ENCODE peak calls at places on chromosomes 5 and 9, in five cellular contexts. Z, F, V, B and O are unnamed samples.

GRCh38 chr9:101706929-101707328 is 31.5 kb downstream of the GRIN3A start:
- DNase-seq in V (no peak), B (no peak), F (no peak), Z (no peak), O (no peak)

GRCh38 chr9:105007143-105007542 is 79.2 kb upstream of the ABCA1 start:
- DNase-seq in B (peak; percentile 84), V (peak; percentile 91), Z (peak; percentile 90), F (peak; percentile 36), O (no peak)

GRCh38 chr9:84315278-84315877 is 25.2 kb downstream of the SLC28A3 start:
- DNase-seq in Z (peak; percentile 58), V (peak; percentile 68), F (peak; percentile 45), B (no peak), O (peak; percentile 26)

GRCh38 chr5:135317286-135317685 is 81.7 kb downstream of the MACROH2A1 start:
- DNase-seq in Z (no peak), F (no peak), V (no peak), B (no peak), O (no peak)

GRCh38 chr5:146409081-146409671 is 38.0 kb upstream of the TCERG1 start:
- DNase-seq in B (no peak), Z (no peak), V (peak; percentile 27), F (no peak), O (no peak)

GRCh38 chr5:78504726-78505431 is 143.7 kb downstream of the LHFPL2 start:
- DNase-seq in Z (no peak), F (peak; percentile 72), B (peak; percentile 95), V (peak; percentile 94), O (no peak)

GRCh38 chr5:137341831-137342230 is 157.3 kb downstream of the SPOCK1 start:
- DNase-seq in V (no peak), B (no peak), F (no peak), Z (no peak), O (no peak)

GRCh38 chr9:136403915-136404800 is 4.2 kb upstream of the SNAPC4 start:
- DNase-seq in F (no peak), V (no peak), B (no peak), Z (no peak), O (no peak)

GRCh38 chr5:91383956-91384300 is 811 bp upstream of the ARRDC3 start:
- DNase-seq in Z (peak; percentile 32), V (no peak), F (no peak), B (no peak), O (no peak)

GRCh38 chr5:130135506-130135905 is 231.2 kb downstream of the CHSY3 start:
- DNase-seq in Z (no peak), F (no peak), B (peak; percentile 39), V (peak; percentile 44), O (no peak)

GRCh38 chr9:122265265-122265900 is 701 bp downstream of the MRRF start:
- DNase-seq in V (peak; percentile 54), Z (peak; percentile 51), B (no peak), F (no peak), O (peak; percentile 18)

GRCh38 chr9:132793606-132794580 is 84.2 kb downstream of the AK8 start:
- DNase-seq in F (no peak), Z (no peak), B (no peak), V (no peak), O (no peak)

GRCh38 chr5:17061973-17062470 is 125.9 kb upstream of the MYO10 start:
- DNase-seq in B (no peak), F (peak; percentile 38), Z (no peak), V (no peak), O (no peak)

GRCh38 chr9:72149231-72149975 is at the start of gene GDA:
- DNase-seq in B (no peak), V (no peak), Z (no peak), F (no peak), O (no peak)

GRCh38 chr9:93944011-93944410 is 11.1 kb downstream of the BARX1 start:
- DNase-seq in Z (no peak), B (no peak), F (no peak), V (no peak), O (no peak)

DNA sequence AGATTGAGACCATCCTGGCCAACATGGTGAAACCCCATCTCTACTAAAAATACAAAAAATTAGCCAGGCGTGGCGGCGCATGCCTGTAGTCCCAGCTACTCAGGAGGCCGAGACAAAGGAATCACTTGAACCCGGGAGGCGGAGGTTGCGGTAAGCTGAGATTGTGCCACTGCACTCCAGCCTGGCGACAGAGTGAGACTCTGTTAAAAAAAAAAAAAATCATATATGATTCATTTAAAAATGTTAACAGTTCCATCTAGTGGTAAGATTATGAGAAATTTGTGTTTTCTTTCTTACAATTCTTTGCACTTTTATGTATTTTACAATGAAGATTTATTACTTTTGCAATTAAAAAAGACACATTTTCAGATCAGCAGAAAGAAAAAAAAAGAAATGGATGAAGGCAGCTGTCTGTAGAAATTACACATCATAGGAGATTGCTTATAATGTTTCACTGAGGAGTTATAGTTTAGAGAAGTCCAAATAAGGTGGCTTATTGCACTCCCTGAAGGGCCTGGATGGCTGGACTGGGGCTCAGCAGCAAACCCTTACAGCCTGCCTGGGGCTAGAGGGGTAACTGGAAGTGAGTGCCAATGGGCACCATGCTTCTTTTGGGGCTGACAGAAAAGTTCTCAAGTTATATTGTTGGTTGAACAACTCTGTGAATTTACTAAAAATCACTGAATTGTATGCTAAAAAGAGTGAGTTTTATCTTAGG is 20.2 kb downstream of the C9orf153 start:
- DNase-seq in F (no peak), V (no peak), Z (no peak), B (peak; percentile 1), O (no peak)
- TF ChIP-seq CTCF in F (no peak), V (no peak), Z (no peak), B (peak; percentile 1), O (no peak)

DNA sequence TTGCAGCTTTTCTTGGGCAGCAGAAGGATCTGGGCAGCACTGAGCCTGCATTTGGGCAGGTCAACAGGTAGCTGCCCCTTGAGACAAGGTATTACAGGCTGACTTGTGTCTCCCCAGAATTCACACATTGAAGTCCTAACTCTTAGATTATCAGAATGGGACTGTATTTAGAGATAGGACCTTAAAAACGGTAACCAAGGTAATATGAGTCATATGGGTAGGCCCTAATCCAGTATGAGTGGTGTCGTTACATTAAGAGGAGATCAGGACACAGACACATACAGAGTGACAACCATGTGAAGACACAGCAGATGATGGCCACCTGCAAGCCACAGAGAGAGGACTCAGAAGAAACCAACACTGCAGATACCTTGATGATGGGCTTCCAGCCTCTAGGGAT is 3.2 kb downstream of the C1QTNF2 start:
- DNase-seq in Z (no peak), F (no peak), V (no peak), B (no peak), O (no peak)
- H3K4me3 ChIP-seq in Z (no peak overlapping the region), F (no peak overlapping the region), V (no peak overlapping the region), B (no peak overlapping the region), O (no peak overlapping the region)

DNA sequence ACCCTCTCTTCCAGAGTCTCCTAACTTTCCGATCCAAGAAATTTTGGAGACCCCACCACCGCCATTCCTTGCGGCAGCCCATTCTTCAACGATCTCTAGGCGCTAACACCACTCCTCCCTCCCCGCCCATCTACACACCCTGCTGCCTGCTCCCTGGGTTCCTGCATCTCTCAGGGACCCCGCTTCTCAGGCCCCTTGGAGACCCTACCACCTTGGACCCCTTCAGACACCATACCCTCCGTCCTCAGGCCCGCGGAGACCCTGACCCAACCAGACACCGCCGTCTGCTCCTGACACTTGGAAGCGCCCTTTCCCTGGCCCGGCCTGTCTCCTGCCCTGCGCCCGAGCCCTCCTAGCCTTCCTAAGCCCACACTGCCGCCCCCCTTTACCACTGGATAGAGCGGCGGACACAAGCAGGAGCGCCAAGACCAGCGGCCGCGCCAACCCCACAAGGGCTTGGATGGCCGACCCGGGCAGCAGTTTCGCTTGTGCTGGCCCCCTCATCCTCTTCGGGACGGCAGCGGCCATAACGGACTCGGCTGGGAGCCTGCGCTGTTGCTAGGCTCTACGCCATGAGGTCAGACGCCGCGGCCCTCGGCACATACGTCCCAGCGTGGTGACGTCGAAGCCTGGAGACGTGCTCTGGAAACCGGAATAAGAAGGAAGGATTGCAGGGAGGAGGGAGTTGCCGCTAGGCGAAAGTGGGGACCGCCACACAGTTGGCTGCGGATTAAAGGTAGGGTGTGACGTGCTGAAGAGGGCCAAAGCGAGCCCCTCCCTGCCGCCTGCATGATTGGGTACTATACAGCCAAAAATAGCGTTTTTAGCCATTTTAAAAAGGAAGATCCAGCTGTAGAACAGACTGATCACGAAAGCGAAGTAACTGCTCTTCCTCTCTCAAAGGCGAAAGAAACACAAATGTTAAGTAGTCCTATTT is at the start of gene C5orf15:
- DNase-seq in B (peak; percentile 89), F (peak; percentile 96), Z (peak; percentile 91), V (peak; percentile 99), O (peak; percentile 96)
- TF ChIP-seq CTCF in B (peak; percentile 21), F (no peak), Z (no peak), V (peak; percentile 15), O (no peak)

GRCh38 chr9:21965401-21965951 is 28.7 kb downstream of the CDKN2A start:
- DNase-seq in V (peak; percentile 74), Z (peak; percentile 73), F (peak; percentile 40), B (no peak), O (no peak)
- H3K4me3 ChIP-seq in V (peak overlapping the region; percentile 58), Z (peak overlapping the region; percentile 41), F (no peak overlapping the region), B (peak overlapping the region; percentile 41), O (peak overlapping the region; percentile 42)

GRCh38 chr5:143499480-143500114 is 96.1 kb upstream of the NR3C1 start:
- DNase-seq in B (no peak), Z (no peak), V (no peak), F (no peak), O (no peak)
- TF ChIP-seq CTCF in B (no peak), Z (no peak), V (no peak), F (no peak), O (peak; percentile 11)

GRCh38 chr9:117783828-117784227 is 79.6 kb downstream of the TLR4 start:
- DNase-seq in B (no peak), F (no peak), Z (peak; percentile 49), V (no peak), O (peak; percentile 60)
- H3K4me3 ChIP-seq in B (no peak overlapping the region), F (no peak overlapping the region), Z (no peak overlapping the region), V (no peak overlapping the region), O (no peak overlapping the region)

GRCh38 chr5:37932450-37932849 is 92.6 kb upstream of the GDNF start:
- DNase-seq in Z (no peak), F (no peak), B (no peak), V (no peak), O (no peak)

GRCh38 chr5:37930350-37930749 is 90.5 kb upstream of the GDNF start:
- DNase-seq in V (no peak), F (no peak), Z (no peak), B (no peak), O (no peak)

GRCh38 chr5:37921452-37921851 is 81.6 kb upstream of the GDNF start:
- DNase-seq in Z (no peak), V (no peak), B (no peak), F (no peak), O (no peak)

GRCh38 chr5:37926732-37927131 is 86.9 kb upstream of the GDNF start:
- DNase-seq in F (no peak), V (peak; percentile 26), Z (no peak), B (peak; percentile 4), O (no peak)
- TF ChIP-seq CTCF in F (no peak), V (no peak), Z (no peak), B (peak; percentile 17), O (no peak)

DNA sequence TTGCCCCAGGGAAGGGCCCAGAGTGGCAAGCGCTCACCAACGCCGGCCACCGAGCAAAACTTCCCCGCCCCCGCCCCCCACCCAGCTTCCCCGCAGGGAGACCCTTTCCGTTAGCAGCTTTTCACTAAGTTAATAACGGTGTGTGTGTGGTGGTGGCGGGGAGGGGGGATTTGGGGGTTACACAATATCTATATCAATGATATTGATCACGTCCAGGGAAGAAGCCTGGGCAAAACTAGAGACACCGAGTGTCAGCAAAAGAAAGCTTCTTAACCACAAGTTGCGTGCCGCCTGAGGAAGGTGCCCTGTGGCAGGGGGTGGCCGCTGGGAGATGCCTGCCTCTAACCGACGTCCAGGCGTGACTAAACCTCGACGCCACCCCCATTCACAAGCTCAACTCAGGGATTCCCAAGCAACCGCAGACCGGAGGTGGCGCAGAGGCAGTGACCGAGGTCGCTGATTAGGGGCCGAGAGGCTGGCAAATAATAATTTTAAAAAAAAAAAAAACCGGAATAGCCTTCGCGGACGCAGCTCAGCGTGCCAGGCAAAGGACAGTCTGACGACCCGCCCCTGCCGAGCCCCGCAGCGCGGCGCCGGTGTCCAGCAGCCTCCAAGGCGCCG is 222.5 kb downstream of the MEF2C start:
- DNase-seq in B (no peak), Z (no peak), F (no peak), V (no peak), O (no peak)
- H3K4me3 ChIP-seq in B (peak overlapping the region; percentile 35), Z (peak overlapping the region; percentile 30), F (no peak overlapping the region), V (peak overlapping the region; percentile 48), O (peak overlapping the region; percentile 54)